ENCODE peak calls at places on chromosome 17, in eight cellular contexts. One of them, this sample, is unnamed.

GRCh38 chr17:29059281-29059680 is 16.3 kb downstream of the PIPOX start:
- DNase-seq in H1: no peak
- DNase-seq in sigmoid colon: no peak
- DNase-seq in RWPE1: peak; percentile 30
- DNase-seq in endothelial cell: no peak
- DNase-seq in HL-60: no peak
- DNase-seq in bronchial epithelial cell: peak; percentile 81
- DNase-seq in transverse colon: no peak
- DNase-seq in this sample: peak; percentile 16

GRCh38 chr17:76911299-76912007 is 43.2 kb downstream of the MGAT5B start:
- DNase-seq in H1: no peak
- DNase-seq in sigmoid colon: no peak
- DNase-seq in RWPE1: no peak
- DNase-seq in endothelial cell: no peak
- DNase-seq in HL-60: no peak
- DNase-seq in bronchial epithelial cell: no peak
- DNase-seq in transverse colon: no peak
- DNase-seq in this sample: no peak

GRCh38 chr17:20241855-20242254 is 225.5 kb downstream of the LGALS9B start:
- DNase-seq in H1: no peak
- DNase-seq in sigmoid colon: no peak
- DNase-seq in RWPE1: no peak
- DNase-seq in endothelial cell: no peak
- DNase-seq in HL-60: no peak
- DNase-seq in bronchial epithelial cell: no peak
- DNase-seq in transverse colon: no peak
- DNase-seq in this sample: no peak

GRCh38 chr17:74228326-74228978 is 15.1 kb downstream of the TTYH2 start:
- DNase-seq in H1: no peak
- DNase-seq in sigmoid colon: no peak
- DNase-seq in RWPE1: no peak
- DNase-seq in endothelial cell: no peak
- DNase-seq in HL-60: no peak
- DNase-seq in bronchial epithelial cell: no peak
- DNase-seq in transverse colon: no peak
- DNase-seq in this sample: no peak

GRCh38 chr17:27569884-27570577 is 61.0 kb upstream of the LGALS9 start:
- DNase-seq in H1: no peak
- DNase-seq in sigmoid colon: no peak
- DNase-seq in RWPE1: no peak
- DNase-seq in endothelial cell: no peak
- DNase-seq in HL-60: peak; percentile 47
- DNase-seq in bronchial epithelial cell: no peak
- DNase-seq in transverse colon: peak; percentile 23
- DNase-seq in this sample: no peak

GRCh38 chr17:69437475-69437874 is 23.0 kb downstream of the MAP2K6 start:
- DNase-seq in H1: peak; percentile 8
- DNase-seq in sigmoid colon: no peak
- DNase-seq in RWPE1: no peak
- DNase-seq in endothelial cell: no peak
- DNase-seq in HL-60: no peak
- DNase-seq in bronchial epithelial cell: peak; percentile 44
- DNase-seq in transverse colon: no peak
- DNase-seq in this sample: no peak

GRCh38 chr17:17684901-17685774 is 3.9 kb downstream of the RAI1 start:
- DNase-seq in H1: no peak
- DNase-seq in sigmoid colon: no peak
- DNase-seq in RWPE1: no peak
- DNase-seq in endothelial cell: no peak
- DNase-seq in HL-60: no peak
- DNase-seq in bronchial epithelial cell: peak; percentile 33
- DNase-seq in transverse colon: no peak
- DNase-seq in this sample: no peak

GRCh38 chr17:59357219-59357699 is 25.8 kb downstream of the YPEL2 start:
- DNase-seq in H1: no peak
- DNase-seq in sigmoid colon: no peak
- DNase-seq in RWPE1: no peak
- DNase-seq in endothelial cell: no peak
- DNase-seq in HL-60: no peak
- DNase-seq in bronchial epithelial cell: no peak
- DNase-seq in transverse colon: no peak
- DNase-seq in this sample: no peak

GRCh38 chr17:66689192-66689591 is 145.7 kb upstream of the CACNG5 start:
- DNase-seq in H1: no peak
- DNase-seq in sigmoid colon: no peak
- DNase-seq in RWPE1: no peak
- DNase-seq in endothelial cell: no peak
- DNase-seq in HL-60: no peak
- DNase-seq in bronchial epithelial cell: no peak
- DNase-seq in transverse colon: no peak
- DNase-seq in this sample: no peak

DNA sequence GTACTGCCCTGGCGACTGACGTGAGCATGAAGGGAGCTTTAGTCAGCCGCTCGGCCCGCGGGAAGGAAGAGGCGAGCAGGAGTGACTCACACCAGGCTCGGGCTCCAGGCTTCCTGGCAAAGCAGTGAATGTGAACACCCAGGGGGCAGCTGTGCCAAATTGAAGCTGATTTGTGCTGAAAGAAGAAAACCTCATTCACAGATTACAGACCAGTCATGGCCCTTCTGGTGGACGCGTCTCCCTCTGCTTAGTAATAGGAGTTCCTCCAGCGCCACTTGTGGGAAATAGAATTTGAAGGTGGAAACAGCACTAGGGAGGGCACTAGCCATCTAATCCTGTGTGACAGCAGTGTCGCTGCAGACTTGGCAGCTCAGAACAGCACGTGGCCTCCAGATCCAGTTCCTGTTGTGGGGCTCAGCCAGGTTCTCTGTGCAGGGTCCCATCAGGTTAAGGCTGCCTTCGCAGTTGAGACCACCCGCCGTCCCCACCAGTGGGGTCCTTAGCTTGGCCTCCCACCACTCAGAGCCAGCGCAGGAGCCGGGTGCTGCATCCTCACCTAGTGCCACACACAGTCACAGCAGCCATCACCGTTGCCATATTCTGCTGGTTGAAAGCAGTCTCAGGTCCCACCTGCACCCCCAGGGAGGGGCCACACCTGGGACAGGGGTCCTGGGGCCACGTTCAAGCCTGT is 164.5 kb upstream of the CHMP6 start:
- DNase-seq in H1: no peak
- DNase-seq in sigmoid colon: peak; percentile 81
- DNase-seq in RWPE1: peak; percentile 93
- DNase-seq in endothelial cell: no peak
- DNase-seq in HL-60: no peak
- DNase-seq in bronchial epithelial cell: peak; percentile 88
- DNase-seq in transverse colon: no peak
- DNase-seq in this sample: no peak
- TF ChIP-seq CTCF in H1: no peak
- TF ChIP-seq CTCF in sigmoid colon: no peak
- TF ChIP-seq CTCF in RWPE1: no peak
- TF ChIP-seq CTCF in endothelial cell: no peak
- TF ChIP-seq CTCF in HL-60: no peak
- TF ChIP-seq CTCF in bronchial epithelial cell: no peak
- TF ChIP-seq CTCF in transverse colon: no peak
- TF ChIP-seq CTCF in this sample: no peak

GRCh38 chr17:63774141-63774981 is at the start of gene DDX42:
- DNase-seq in H1: no peak
- DNase-seq in sigmoid colon: peak; percentile 80
- DNase-seq in RWPE1: peak; percentile 56
- DNase-seq in endothelial cell: peak; percentile 86
- DNase-seq in HL-60: peak; percentile 40
- DNase-seq in bronchial epithelial cell: no peak
- DNase-seq in transverse colon: peak; percentile 94
- DNase-seq in this sample: peak; percentile 90
- TF ChIP-seq CTCF in H1: peak; percentile 3
- TF ChIP-seq CTCF in sigmoid colon: no peak
- TF ChIP-seq CTCF in RWPE1: no peak
- TF ChIP-seq CTCF in endothelial cell: no peak
- TF ChIP-seq CTCF in HL-60: no peak
- TF ChIP-seq CTCF in bronchial epithelial cell: peak; percentile 22
- TF ChIP-seq CTCF in transverse colon: no peak
- TF ChIP-seq CTCF in this sample: no peak

GRCh38 chr17:35969558-35970442 is 11.5 kb downstream of the CCL16 start:
- DNase-seq in H1: peak; percentile 87
- DNase-seq in sigmoid colon: peak; percentile 83
- DNase-seq in RWPE1: peak; percentile 66
- DNase-seq in endothelial cell: peak; percentile 83
- DNase-seq in HL-60: peak; percentile 81
- DNase-seq in bronchial epithelial cell: peak; percentile 68
- DNase-seq in transverse colon: peak; percentile 87
- DNase-seq in this sample: peak; percentile 77

GRCh38 chr17:35973333-35974260 is 7.7 kb downstream of the CCL16 start:
- DNase-seq in H1: no peak
- DNase-seq in sigmoid colon: no peak
- DNase-seq in RWPE1: peak; percentile 49
- DNase-seq in endothelial cell: no peak
- DNase-seq in HL-60: no peak
- DNase-seq in bronchial epithelial cell: peak; percentile 95
- DNase-seq in transverse colon: no peak
- DNase-seq in this sample: no peak

GRCh38 chr17:35972945-35973332 is 8.4 kb downstream of the CCL16 start:
- DNase-seq in H1: no peak
- DNase-seq in sigmoid colon: no peak
- DNase-seq in RWPE1: no peak
- DNase-seq in endothelial cell: no peak
- DNase-seq in HL-60: no peak
- DNase-seq in bronchial epithelial cell: no peak
- DNase-seq in transverse colon: no peak
- DNase-seq in this sample: no peak

GRCh38 chr17:35972066-35972465 is 9.2 kb downstream of the CCL16 start:
- DNase-seq in H1: no peak
- DNase-seq in sigmoid colon: no peak
- DNase-seq in RWPE1: no peak
- DNase-seq in endothelial cell: no peak
- DNase-seq in HL-60: no peak
- DNase-seq in bronchial epithelial cell: no peak
- DNase-seq in transverse colon: no peak
- DNase-seq in this sample: no peak

GRCh38 chr17:35972535-35972934 is 8.8 kb downstream of the CCL16 start:
- DNase-seq in H1: no peak
- DNase-seq in sigmoid colon: no peak
- DNase-seq in RWPE1: no peak
- DNase-seq in endothelial cell: no peak
- DNase-seq in HL-60: no peak
- DNase-seq in bronchial epithelial cell: no peak
- DNase-seq in transverse colon: no peak
- DNase-seq in this sample: no peak
- TF ChIP-seq CTCF in H1: no peak
- TF ChIP-seq CTCF in sigmoid colon: no peak
- TF ChIP-seq CTCF in RWPE1: no peak
- TF ChIP-seq CTCF in endothelial cell: no peak
- TF ChIP-seq CTCF in HL-60: no peak
- TF ChIP-seq CTCF in bronchial epithelial cell: no peak
- TF ChIP-seq CTCF in transverse colon: no peak
- TF ChIP-seq CTCF in this sample: no peak

GRCh38 chr17:37518816-37519215 is 29.1 kb downstream of the DUSP14 start:
- DNase-seq in H1: no peak
- DNase-seq in sigmoid colon: no peak
- DNase-seq in RWPE1: no peak
- DNase-seq in endothelial cell: no peak
- DNase-seq in HL-60: no peak
- DNase-seq in bronchial epithelial cell: no peak
- DNase-seq in transverse colon: no peak
- DNase-seq in this sample: no peak
- TF ChIP-seq CTCF in H1: no peak
- TF ChIP-seq CTCF in sigmoid colon: no peak
- TF ChIP-seq CTCF in RWPE1: no peak
- TF ChIP-seq CTCF in endothelial cell: no peak
- TF ChIP-seq CTCF in HL-60: no peak
- TF ChIP-seq CTCF in bronchial epithelial cell: no peak
- TF ChIP-seq CTCF in transverse colon: no peak
- TF ChIP-seq CTCF in this sample: no peak

GRCh38 chr17:50549969-50550368 is 3.0 kb downstream of the SPATA20 start:
- DNase-seq in H1: no peak
- DNase-seq in sigmoid colon: no peak
- DNase-seq in RWPE1: no peak
- DNase-seq in endothelial cell: no peak
- DNase-seq in HL-60: no peak
- DNase-seq in bronchial epithelial cell: no peak
- DNase-seq in transverse colon: no peak
- DNase-seq in this sample: no peak

GRCh38 chr17:50549256-50549941 is 2.4 kb downstream of the SPATA20 start:
- DNase-seq in H1: no peak
- DNase-seq in sigmoid colon: no peak
- DNase-seq in RWPE1: no peak
- DNase-seq in endothelial cell: no peak
- DNase-seq in HL-60: no peak
- DNase-seq in bronchial epithelial cell: no peak
- DNase-seq in transverse colon: no peak
- DNase-seq in this sample: no peak

GRCh38 chr17:50551884-50552283 is 4.9 kb downstream of the SPATA20 start:
- DNase-seq in H1: no peak
- DNase-seq in sigmoid colon: no peak
- DNase-seq in RWPE1: no peak
- DNase-seq in endothelial cell: no peak
- DNase-seq in HL-60: no peak
- DNase-seq in bronchial epithelial cell: no peak
- DNase-seq in transverse colon: no peak
- DNase-seq in this sample: no peak

GRCh38 chr17:50551433-50551815 is 4.5 kb downstream of the SPATA20 start:
- DNase-seq in H1: no peak
- DNase-seq in sigmoid colon: no peak
- DNase-seq in RWPE1: no peak
- DNase-seq in endothelial cell: no peak
- DNase-seq in HL-60: no peak
- DNase-seq in bronchial epithelial cell: no peak
- DNase-seq in transverse colon: no peak
- DNase-seq in this sample: no peak

DNA sequence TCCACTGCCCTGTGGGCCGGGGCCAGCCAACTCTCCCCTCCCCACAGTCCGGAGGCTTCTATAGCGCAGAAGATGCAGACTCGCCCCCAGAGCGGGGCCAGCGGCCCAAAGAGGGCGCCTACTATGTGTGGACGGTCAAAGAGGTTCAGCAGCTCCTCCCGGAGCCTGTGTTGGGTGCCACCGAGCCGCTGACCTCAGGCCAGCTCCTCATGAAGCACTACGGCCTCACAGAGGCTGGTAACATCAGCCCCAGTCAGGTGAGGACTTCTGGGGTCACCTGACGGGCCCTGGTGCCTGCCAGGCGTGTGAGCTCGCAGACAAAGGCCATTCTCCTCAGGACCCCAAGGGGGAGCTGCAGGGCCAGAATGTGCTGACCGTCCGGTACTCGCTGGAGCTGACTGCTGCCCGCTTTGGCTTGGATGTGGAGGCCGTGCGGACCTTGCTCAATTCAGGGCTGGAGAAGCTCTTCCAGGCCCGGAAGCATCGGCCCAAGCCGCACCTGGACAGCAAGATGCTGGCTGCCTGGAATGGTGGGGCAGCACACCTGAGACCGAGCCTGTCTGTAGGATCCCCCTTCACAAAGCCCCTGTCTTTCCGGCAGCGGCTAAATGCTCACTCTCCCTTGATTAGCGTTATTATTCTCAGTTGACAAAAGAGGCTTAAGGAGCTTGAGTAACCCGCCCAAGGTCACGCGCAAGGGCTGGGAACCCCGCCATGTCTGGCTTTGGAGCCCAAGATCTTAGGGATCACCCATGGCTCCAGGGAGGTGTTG is 3.9 kb downstream of the SPATA20 start:
- DNase-seq in H1: peak; percentile 90
- DNase-seq in sigmoid colon: peak; percentile 95
- DNase-seq in RWPE1: no peak
- DNase-seq in endothelial cell: peak; percentile 86
- DNase-seq in HL-60: peak; percentile 38
- DNase-seq in bronchial epithelial cell: peak; percentile 56
- DNase-seq in transverse colon: peak; percentile 77
- DNase-seq in this sample: peak; percentile 88
- TF ChIP-seq CTCF in H1: peak; percentile 96
- TF ChIP-seq CTCF in sigmoid colon: peak; percentile 81
- TF ChIP-seq CTCF in RWPE1: peak; percentile 62
- TF ChIP-seq CTCF in endothelial cell: peak; percentile 76
- TF ChIP-seq CTCF in HL-60: peak; percentile 46
- TF ChIP-seq CTCF in bronchial epithelial cell: peak; percentile 88
- TF ChIP-seq CTCF in transverse colon: peak; percentile 73
- TF ChIP-seq CTCF in this sample: peak; percentile 77

This sample was measured in Calu3.